ENCODE peak calls at places on chromosomes 3 and 15, in four cellular contexts. U is AG09319, K is GM12864, P is HCT116. B is an unnamed sample.

GRCh38 chr3:2141482-2141881 is 42.8 kb downstream of the CNTN4 start:
- DNase-seq in K (no peak), P (no peak), U (no peak), B (no peak)

GRCh38 chr15:71275098-71275497 is 159.8 kb downstream of the THSD4 start:
- DNase-seq in P (no peak), K (no peak), U (peak), B (no peak)

GRCh38 chr3:127915115-127915936 is at the start of gene KBTBD12:
- DNase-seq in P (no peak), K (no peak), U (no peak), B (peak)

GRCh38 chr3:37163262-37164020 is 10.9 kb downstream of the LRRFIP2 start:
- DNase-seq in U (peak), K (no peak), P (no peak), B (no peak)

GRCh38 chr3:110493752-110494151 is 577.9 kb upstream of the NECTIN3 start:
- DNase-seq in U (no peak), P (no peak), K (no peak), B (no peak)

GRCh38 chr3:182792901-182793662 is at the start of gene ATP11B:
- DNase-seq in U (no peak), P (peak), K (no peak), B (peak)

GRCh38 chr15:70974004-70974832 is 81.6 kb downstream of the LRRC49 start:
- DNase-seq in P (peak), U (peak), K (peak), B (no peak)

GRCh38 chr15:62899090-62899493 is 143.5 kb upstream of the TPM1 start:
- DNase-seq in K (no peak), U (no peak), P (no peak), B (no peak)

GRCh38 chr3:95297586-95297985 is 1234.7 kb downstream of the NSUN3 start:
- DNase-seq in K (no peak), P (no peak), U (no peak), B (no peak)

GRCh38 chr3:30685267-30685667 is 78.9 kb downstream of the TGFBR2 start:
- DNase-seq in U (no peak), P (no peak), K (no peak), B (no peak)

GRCh38 chr3:195893121-195893449 is 15.3 kb downstream of the TNK2 start:
- DNase-seq in P (no peak), U (no peak), K (no peak), B (no peak)

GRCh38 chr15:52762621-52763020 is 27.5 kb downstream of the ONECUT1 start:
- DNase-seq in K (no peak), P (no peak), U (no peak), B (no peak)

GRCh38 chr15:52760562-52760961 is 29.6 kb downstream of the ONECUT1 start:
- DNase-seq in K (no peak), P (no peak), U (no peak), B (no peak)

GRCh38 chr15:52759969-52760368 is 30.2 kb downstream of the ONECUT1 start:
- DNase-seq in U (no peak), K (no peak), P (no peak), B (no peak)

GRCh38 chr15:52764731-52765130 is 25.4 kb downstream of the ONECUT1 start:
- DNase-seq in P (no peak), K (no peak), U (no peak), B (no peak)

GRCh38 chr15:52765779-52766178 is 24.4 kb downstream of the ONECUT1 start:
- DNase-seq in P (no peak), U (no peak), K (no peak), B (no peak)
- TF ChIP-seq CTCF in P (peak), U (peak), K (no peak), B (no peak)

GRCh38 chr3:57682284-57682683 is 10.6 kb downstream of the DENND6A start:
- DNase-seq in K (no peak), U (no peak), P (no peak), B (no peak)
- TF ChIP-seq CTCF in K (no peak), U (peak), P (peak), B (no peak)

DNA sequence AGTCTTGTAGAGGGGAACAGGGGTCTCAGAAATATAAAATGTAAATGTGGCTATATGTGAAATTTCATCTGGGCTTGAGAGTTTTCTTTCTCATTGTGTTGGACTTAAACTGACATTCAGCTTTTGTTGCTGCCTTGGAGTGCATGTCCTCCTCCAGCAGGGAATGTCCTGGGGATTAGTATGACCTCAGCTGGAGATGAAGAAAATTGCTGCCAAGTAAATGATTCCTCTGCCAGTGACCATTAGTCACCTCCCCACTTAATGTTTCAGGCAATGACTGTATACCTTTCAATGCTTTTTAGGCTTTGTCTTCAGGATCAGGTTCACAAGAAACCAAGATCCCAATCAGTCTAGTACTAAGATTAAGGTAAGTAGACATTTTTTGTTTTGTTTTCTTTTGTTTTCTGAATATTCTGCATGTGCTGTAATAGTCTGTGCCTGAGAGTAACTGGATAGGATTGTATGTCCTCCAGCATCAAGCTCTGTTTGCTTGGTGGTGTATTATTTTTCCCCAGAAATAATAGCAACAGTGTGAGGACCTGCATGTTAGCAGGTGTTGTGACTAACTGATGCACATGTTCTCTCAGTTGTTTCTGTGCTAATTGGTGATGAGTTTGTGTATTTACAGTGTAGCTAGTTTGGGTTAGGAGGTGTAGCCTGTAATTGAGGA is 18.1 kb upstream of the SLC22A13 start:
- DNase-seq in K (no peak), U (peak), P (peak), B (no peak)
- TF ChIP-seq CTCF in K (no peak), U (peak), P (no peak), B (no peak)

GRCh38 chr15:64429448-64429847 is 30.9 kb upstream of the ZNF609 start:
- DNase-seq in P (no peak), K (no peak), U (no peak), B (no peak)

GRCh38 chr15:64423970-64424369 is 36.3 kb downstream of the TRIP4 start:
- DNase-seq in P (no peak), K (no peak), U (no peak), B (peak)

GRCh38 chr15:64422697-64423096 is 35.1 kb downstream of the TRIP4 start:
- DNase-seq in U (no peak), P (no peak), K (no peak), B (no peak)

GRCh38 chr15:64430000-64430735 is 30.2 kb upstream of the ZNF609 start:
- DNase-seq in K (peak), P (no peak), U (peak), B (peak)

DNA sequence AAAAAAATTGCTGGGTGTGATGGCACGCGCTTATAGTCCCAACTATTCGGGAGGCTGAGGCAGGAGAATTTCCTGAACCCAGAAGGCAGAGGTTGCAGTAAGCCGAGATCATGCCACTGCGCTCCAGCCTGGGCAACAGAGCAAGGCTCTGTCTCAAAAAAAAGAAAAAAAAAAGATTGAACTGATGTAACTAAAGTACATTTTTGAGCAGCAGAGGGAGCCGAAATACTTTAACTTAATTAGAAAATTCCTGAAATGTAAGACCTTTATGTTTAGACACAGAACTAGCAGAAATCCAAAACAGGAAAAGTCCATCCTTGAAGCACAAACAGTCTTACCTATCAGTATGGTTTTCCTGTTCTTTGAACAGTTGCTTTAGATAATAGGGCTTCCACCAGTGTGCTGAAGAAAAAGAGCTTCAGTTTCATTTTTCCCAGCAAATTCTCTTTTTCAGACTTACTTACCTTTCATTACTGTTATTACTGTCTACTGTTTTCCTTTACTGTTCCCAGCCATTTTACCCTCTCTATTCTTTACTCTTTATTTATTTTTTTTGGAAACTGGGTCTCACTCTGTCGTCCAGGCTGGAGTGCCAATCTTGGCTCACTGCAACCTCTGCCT is 33.4 kb upstream of the ZNF609 start:
- DNase-seq in K (no peak), P (peak), U (peak), B (no peak)
- TF ChIP-seq CTCF in K (peak), P (peak), U (peak), B (peak)

GRCh38 chr3:9930804-9931418 is 2.7 kb upstream of the CRELD1 start:
- DNase-seq in P (no peak), U (no peak), K (no peak), B (no peak)
- TF ChIP-seq CTCF in P (no peak), U (peak), K (peak), B (peak)

DNA sequence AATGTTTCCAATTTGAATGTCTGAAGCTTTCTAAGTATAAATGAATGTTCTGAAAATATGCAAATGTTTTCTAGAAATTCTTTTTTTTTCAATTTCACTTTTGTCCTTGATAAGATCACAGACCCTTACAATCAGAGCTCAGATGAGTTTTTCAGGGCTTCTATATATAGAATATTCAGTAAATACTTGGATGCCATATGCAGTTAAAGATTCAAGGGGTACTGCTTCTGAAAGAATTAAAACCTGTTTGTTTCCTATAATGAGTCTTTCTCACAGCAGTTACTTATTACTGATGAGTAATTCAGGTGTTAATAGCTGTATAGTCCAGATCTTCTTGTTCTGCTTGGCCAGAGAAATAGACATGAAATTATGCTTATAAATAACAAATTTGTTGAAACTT is 812.6 kb downstream of the ZPLD1 start:
- DNase-seq in K (no peak), P (no peak), U (no peak), B (no peak)
- TF ChIP-seq CTCF in K (no peak), P (no peak), U (no peak), B (no peak)

DNA sequence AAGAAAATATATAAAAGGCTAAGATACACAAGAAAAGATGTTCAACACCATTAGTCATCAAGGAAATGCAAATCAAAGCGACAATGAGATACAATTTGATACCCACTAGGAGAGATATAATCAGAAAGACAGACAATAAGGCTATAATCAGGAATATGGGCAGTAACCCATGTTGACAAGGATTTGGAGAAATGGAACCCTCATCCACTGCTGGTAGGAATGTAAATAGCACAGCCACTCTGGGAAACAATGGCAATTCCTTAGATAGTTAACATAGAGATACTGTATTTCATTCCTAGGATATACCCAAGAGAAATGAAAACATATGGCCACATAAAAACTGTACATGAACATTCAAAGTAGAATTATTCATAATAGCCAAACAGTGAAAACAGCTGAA is 18.3 kb upstream of the COL8A1 start:
- DNase-seq in K (no peak), U (no peak), P (no peak), B (no peak)
- TF ChIP-seq CTCF in K (no peak), U (no peak), P (peak), B (no peak)

GRCh38 chr3:197547618-197548017 is 8.2 kb downstream of the BDH1 start:
- DNase-seq in U (no peak), K (no peak), P (no peak), B (no peak)
- TF ChIP-seq CTCF in U (no peak), K (no peak), P (no peak), B (no peak)

GRCh38 chr3:107897471-107898180 is 193.2 kb downstream of the CD47 start:
- DNase-seq in K (no peak), U (no peak), P (no peak), B (no peak)
- TF ChIP-seq CTCF in K (no peak), U (no peak), P (no peak), B (no peak)

B was measured in GM13977.